ENCODE peak calls at places on chromosomes 2 and 18, in four cellular contexts. A is mammary epithelial cell, H is mesendoderm, W is IMR-90. N is an unnamed sample.

GRCh38 chr2:11767779-11768178 is 21.3 kb downstream of the LPIN1 start:
- DNase-seq in A (no peak), H (no peak), W (no peak), N (no peak)

GRCh38 chr2:191501390-191502168 is 176.4 kb upstream of the NABP1 start:
- DNase-seq in A (peak), H (no peak), W (peak), N (peak)

GRCh38 chr2:80247339-80247738 is 57.2 kb downstream of the LRRTM1 start:
- DNase-seq in A (no peak), H (no peak), W (no peak), N (no peak)

GRCh38 chr2:191402966-191403565 is 157.9 kb downstream of the MYO1B start:
- DNase-seq in A (no peak), H (no peak), W (no peak), N (no peak)

GRCh38 chr2:101251844-101252407 is 760 bp upstream of the CNOT11 start:
- DNase-seq in A (peak), H (peak), W (no peak), N (no peak)

GRCh38 chr2:9971105-9971818 is 19.8 kb downstream of the GRHL1 start:
- DNase-seq in A (peak), H (no peak), W (peak), N (peak)

GRCh38 chr2:128690431-128690830 is 371.8 kb upstream of the HS6ST1 start:
- DNase-seq in A (no peak), H (no peak), W (no peak), N (no peak)

GRCh38 chr18:57925706-57926105 is 118.3 kb upstream of the NEDD4L start:
- DNase-seq in A (peak), H (no peak), W (peak), N (peak)

GRCh38 chr2:23801396-23801795 is 125.5 kb downstream of the ATAD2B start:
- DNase-seq in A (peak), H (no peak), W (peak), N (peak)

GRCh38 chr2:34552337-34552736 is 953.2 kb upstream of the FAM98A start:
- DNase-seq in A (no peak), H (no peak), W (no peak), N (no peak)

GRCh38 chr18:79806976-79807841 is 9.5 kb downstream of the KCNG2 start:
- DNase-seq in A (no peak), H (no peak), W (no peak), N (no peak)

GRCh38 chr2:232576995-232577394 is 26.5 kb downstream of the EIF4E2 start:
- DNase-seq in A (peak), H (no peak), W (peak), N (peak)

GRCh38 chr18:41466436-41467160 is 488.4 kb upstream of the PIK3C3 start:
- DNase-seq in A (no peak), H (no peak), W (no peak), N (no peak)

GRCh38 chr2:70085711-70086277 is 1.5 kb upstream of the PCBP1 start:
- DNase-seq in A (no peak), H (peak), W (no peak), N (peak)

GRCh38 chr2:169738566-169739229 is 5.1 kb downstream of the KLHL23 start:
- DNase-seq in A (no peak), H (no peak), W (no peak), N (no peak)

GRCh38 chr2:120910069-120910468 is 174.4 kb downstream of the GLI2 start:
- DNase-seq in A (no peak), H (no peak), W (no peak), N (no peak)

GRCh38 chr2:151374426-151374825 is 17.0 kb downstream of the TNFAIP6 start:
- DNase-seq in A (peak), H (no peak), W (peak), N (peak)

GRCh38 chr18:77012751-77013550 is 119.6 kb downstream of the MBP start:
- DNase-seq in A (peak), H (no peak), W (no peak), N (no peak)

GRCh38 chr2:66596229-66596628 is 161.3 kb downstream of the MEIS1 start:
- DNase-seq in A (peak), H (no peak), W (peak), N (peak)

GRCh38 chr18:54075681-54076080 is 148.8 kb downstream of the MBD2 start:
- DNase-seq in A (peak), H (no peak), W (no peak), N (no peak)

GRCh38 chr2:234998404-234999211 is 46.8 kb downstream of the SH3BP4 start:
- DNase-seq in A (no peak), H (no peak), W (no peak), N (no peak)

GRCh38 chr18:58527116-58528010 is 101.5 kb downstream of the ALPK2 start:
- DNase-seq in A (no peak), H (no peak), W (peak), N (peak)

GRCh38 chr2:39871291-39871761 is 92.3 kb upstream of the THUMPD2 start:
- DNase-seq in A (peak), H (no peak), W (peak), N (peak)

GRCh38 chr2:228681426-228681825 is 499.9 kb upstream of the SPHKAP start:
- DNase-seq in A (peak), H (peak), W (peak), N (peak)

GRCh38 chr2:203870942-203871341 is 3.4 kb downstream of the CTLA4 start:
- DNase-seq in A (no peak), H (no peak), W (no peak), N (no peak)
- H3K9ac ChIP-seq in A (no peak), H (no peak), W (no peak), N (no peak)

GRCh38 chr2:172985139-172985874 is 90.3 kb upstream of the MAP3K20 start:
- DNase-seq in A (peak), H (peak), W (peak), N (peak)
- H3K27ac ChIP-seq in A (peak), H (no peak), W (no peak), N (peak)

DNA sequence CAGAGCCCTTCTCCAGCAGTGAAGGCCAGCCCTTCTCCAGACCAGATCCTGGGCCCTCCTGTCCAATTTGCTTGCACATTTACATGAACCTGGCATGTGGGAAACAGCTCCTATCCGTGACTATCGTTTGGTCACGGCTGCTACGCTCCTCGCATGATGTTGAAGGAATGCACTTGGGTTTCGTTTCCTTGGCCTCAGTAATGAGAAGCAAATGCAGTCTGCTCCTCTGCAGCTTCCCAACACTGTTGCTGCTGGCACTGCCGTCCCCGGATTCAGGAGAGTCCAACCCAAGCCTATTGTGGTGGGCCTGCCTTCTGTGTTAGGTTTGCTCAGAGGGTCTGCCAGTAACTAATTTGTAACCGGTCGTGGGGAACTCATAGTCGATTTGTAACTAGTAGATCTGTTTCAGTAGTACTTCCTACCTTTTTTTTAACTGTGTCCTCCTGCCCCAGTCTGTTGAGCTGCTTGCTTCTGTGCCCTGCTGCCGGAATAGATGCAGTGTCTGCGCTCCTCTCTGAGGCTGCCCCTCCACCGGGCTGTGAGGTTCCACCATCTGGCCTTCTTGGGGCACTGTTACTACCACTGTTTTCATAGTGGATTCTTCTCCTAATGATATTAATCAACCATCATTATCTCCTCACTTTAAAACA is 58.4 kb downstream of the WDSUB1 start:
- DNase-seq in A (no peak), H (no peak), W (no peak), N (peak)
- H3K9ac ChIP-seq in A (no peak), H (no peak), W (no peak), N (peak)

GRCh38 chr2:28662044-28662443 is 89.6 kb upstream of the PPP1CB start:
- DNase-seq in A (peak), H (no peak), W (no peak), N (peak)

GRCh38 chr2:28661589-28662001 is 90.0 kb upstream of the PPP1CB start:
- DNase-seq in A (peak), H (no peak), W (peak), N (peak)

GRCh38 chr2:28664120-28664842 is 87.3 kb upstream of the PPP1CB start:
- DNase-seq in A (no peak), H (no peak), W (peak), N (peak)

GRCh38 chr2:28662468-28663095 is 89.0 kb upstream of the PPP1CB start:
- DNase-seq in A (no peak), H (no peak), W (peak), N (peak)

GRCh38 chr2:28663359-28663758 is 88.3 kb upstream of the PPP1CB start:
- DNase-seq in A (no peak), H (no peak), W (peak), N (peak)
- H3K27ac ChIP-seq in A (no peak), H (no peak), W (peak), N (no peak)

GRCh38 chr2:46852598-46852997 is 63.0 kb downstream of the MCFD2 start:
- DNase-seq in A (no peak), H (no peak), W (no peak), N (peak)
- H3K9ac ChIP-seq in A (no peak), H (no peak), W (no peak), N (no peak)

DNA sequence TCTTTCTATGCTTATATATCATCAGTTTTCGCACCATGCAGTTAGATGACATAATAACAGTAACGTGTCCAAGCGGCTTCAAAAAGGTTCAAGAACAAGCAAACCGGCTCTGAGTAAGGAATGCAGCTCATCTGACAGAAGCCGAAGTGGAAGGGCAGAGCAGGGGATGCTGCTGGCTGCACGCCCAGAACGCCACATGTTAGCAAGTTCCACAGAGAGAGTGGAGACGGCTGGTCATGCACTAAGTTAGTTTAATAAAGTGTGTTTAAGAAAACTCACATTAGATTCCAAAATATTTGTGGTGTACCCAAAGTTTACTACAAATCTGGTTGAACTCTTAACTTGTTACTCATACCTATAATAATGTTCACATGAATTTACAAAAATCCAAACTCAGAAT is 170.1 kb downstream of the DNAH7 start:
- DNase-seq in A (peak), H (no peak), W (peak), N (peak)
- H3K27ac ChIP-seq in A (no peak), H (no peak), W (no peak), N (peak)

GRCh38 chr2:239226677-239227076 is 174.1 kb downstream of the HDAC4 start:
- DNase-seq in A (no peak), H (no peak), W (no peak), N (peak)
- H3K9ac ChIP-seq in A (no peak), H (no peak), W (peak), N (peak)

N was measured in GM23248.